ENCODE peak calls at places on chromosomes 4 and X, in six cellular contexts. X, S, D, I, T and G are unnamed samples.

GRCh38 chrX:116897526-116897925 is 434.8 kb upstream of the CT83 start:
- DNase-seq in X (no peak), S (no peak), D (no peak), I (no peak), T (no peak), G (no peak)

GRCh38 chr4:181517521-181517920 is 725.7 kb upstream of the TENM3 start:
- DNase-seq in X (no peak), S (no peak), D (no peak), I (no peak), T (no peak), G (no peak)

GRCh38 chr4:179372746-179373145 is 1930.5 kb upstream of the AGA start:
- DNase-seq in X (no peak), S (no peak), D (no peak), I (no peak), T (no peak), G (no peak)

GRCh38 chr4:89640620-89641366 is 196.2 kb downstream of the SNCA start:
- DNase-seq in X (peak), S (peak), D (peak), I (no peak), T (peak), G (peak)

GRCh38 chrX:13515181-13515930 is 54.0 kb upstream of the EGFL6 start:
- DNase-seq in X (no peak), S (no peak), D (no peak), I (no peak), T (no peak), G (no peak)

GRCh38 chrX:51496501-51497291 is at the start of gene NUDT11:
- DNase-seq in X (peak), S (peak), D (no peak), I (no peak), T (no peak), G (peak)

GRCh38 chrX:143536176-143536575 is 18.9 kb upstream of the SPANXN3 start:
- DNase-seq in X (no peak), S (no peak), D (no peak), I (no peak), T (no peak), G (no peak)

GRCh38 chrX:114075073-114075673 is 508.7 kb upstream of the HTR2C start:
- DNase-seq in X (no peak), S (no peak), D (no peak), I (no peak), T (no peak), G (no peak)

GRCh38 chr4:6194458-6195195 is 5.7 kb downstream of the JAKMIP1 start:
- DNase-seq in X (no peak), S (no peak), D (no peak), I (no peak), T (no peak), G (no peak)

GRCh38 chr4:2401610-2401983 is 16.8 kb downstream of the ZFYVE28 start:
- DNase-seq in X (no peak), S (no peak), D (no peak), I (no peak), T (no peak), G (no peak)

GRCh38 chrX:86348669-86349068 is 200.4 kb downstream of the DACH2 start:
- DNase-seq in X (peak), S (peak), D (peak), I (no peak), T (no peak), G (no peak)

DNA sequence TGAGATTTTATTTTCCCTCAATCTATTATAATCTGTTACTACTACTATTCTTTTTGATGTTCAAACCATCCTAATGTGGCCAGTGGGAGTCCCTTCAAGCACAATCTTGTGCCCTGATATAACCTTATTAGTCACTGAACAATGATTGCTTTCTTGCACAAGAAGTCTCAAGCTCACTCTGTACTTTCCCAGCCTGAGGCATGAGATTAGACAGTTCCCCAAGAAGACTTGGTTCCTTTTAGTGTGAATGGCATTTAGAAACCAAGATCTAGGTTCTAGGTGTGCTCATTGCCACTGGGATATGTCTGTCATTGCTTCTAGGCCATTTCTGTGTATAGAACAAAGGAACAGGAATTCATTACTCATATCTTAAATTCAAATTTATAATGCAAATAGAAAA is 28.0 kb upstream of the RBM41 start:
- DNase-seq in X (no peak), S (no peak), D (no peak), I (no peak), T (no peak), G (no peak)
- TF ChIP-seq ATF3 in X (no peak), S (no peak), D (no peak), I (no peak), T (no peak), G (no peak)

GRCh38 chr4:27090406-27090805 is 229.8 kb downstream of the STIM2 start:
- DNase-seq in X (no peak), S (no peak), D (no peak), I (no peak), T (no peak), G (no peak)
- TF ChIP-seq ATF3 in X (no peak), S (no peak), D (no peak), I (no peak), T (no peak), G (no peak)

GRCh38 chr4:78145622-78146021 is 88.5 kb downstream of the FRAS1 start:
- DNase-seq in X (no peak), S (no peak), D (no peak), I (no peak), T (no peak), G (no peak)

GRCh38 chr4:78145005-78145404 is 87.9 kb downstream of the FRAS1 start:
- DNase-seq in X (no peak), S (no peak), D (no peak), I (no peak), T (no peak), G (no peak)

GRCh38 chr4:78150465-78150864 is 93.3 kb downstream of the FRAS1 start:
- DNase-seq in X (no peak), S (no peak), D (peak), I (no peak), T (no peak), G (no peak)

GRCh38 chr4:78152795-78153194 is 95.7 kb downstream of the FRAS1 start:
- DNase-seq in X (no peak), S (no peak), D (no peak), I (no peak), T (no peak), G (no peak)

GRCh38 chr4:78149737-78150136 is 92.6 kb downstream of the FRAS1 start:
- DNase-seq in X (no peak), S (no peak), D (no peak), I (no peak), T (no peak), G (no peak)
- TF ChIP-seq ATF3 in X (no peak), S (no peak), D (no peak), I (no peak), T (no peak), G (no peak)

DNA sequence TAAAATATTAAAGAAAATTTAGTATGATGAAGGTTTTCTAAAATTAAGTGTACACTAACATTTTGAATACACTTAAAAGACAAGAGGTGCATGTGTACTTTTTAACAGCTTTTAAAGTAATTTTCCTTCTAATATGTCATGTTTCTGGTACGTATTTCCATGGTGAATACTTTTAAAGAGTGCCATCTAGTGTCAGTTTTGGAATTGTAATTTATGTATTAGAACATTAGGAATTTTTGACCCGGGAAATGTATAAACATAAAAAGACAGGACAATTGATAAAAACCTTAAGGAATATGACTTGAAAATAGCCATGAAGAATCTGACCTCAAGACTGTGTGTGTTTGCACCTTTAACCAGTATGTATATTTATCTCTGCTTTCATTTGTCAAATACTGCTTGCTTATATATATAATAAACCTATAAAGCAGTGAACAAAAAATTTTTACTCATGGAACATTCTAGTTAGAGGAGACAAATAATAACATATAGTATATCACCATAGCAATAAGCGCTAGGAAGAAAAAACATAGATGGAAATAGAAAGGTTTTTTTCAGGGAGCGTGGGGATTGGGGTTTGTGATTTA is 7.2 kb downstream of the GSTCD start:
- DNase-seq in X (no peak), S (peak), D (peak), I (no peak), T (peak), G (no peak)
- TF ChIP-seq ATF3 in X (no peak), S (no peak), D (no peak), I (no peak), T (no peak), G (no peak)